ENCODE peak calls at places on chromosomes 4 and X, in ten cellular contexts. R is activated CD4-positive, alpha-beta memory T cell treated with anti-CD3 and anti-CD28 coated beads for 36 hours; V is bronchial epithelial cell; X is substantia nigra; O is KBM-7; L is islet precursor cell; E is SK-N-SH; J is NCI-H345; S is GM13976; B is NCI-H1092 treated with DMSO at 0.1 percent for 48 hours. D is an unnamed sample.
A peak's percentile ranks its signal among the peaks of the same experiment; 100 is the strongest.

GRCh38 chrX:42708222-42708621 is 69.7 kb downstream of the PPP1R2C start:
- DNase-seq in R (no peak), V (no peak), X (no peak), O (no peak), L (no peak), E (no peak), J (no peak), S (no peak), B (no peak), D (no peak)

GRCh38 chr4:169438057-169438480 is 167.3 kb upstream of the SH3RF1 start:
- DNase-seq in R (no peak), V (no peak), X (no peak), O (no peak), L (no peak), E (no peak), J (no peak), S (peak; percentile 39), B (no peak), D (peak; percentile 11)

GRCh38 chr4:4308800-4309441 is 18.9 kb downstream of the ZBTB49 start:
- DNase-seq in R (no peak), V (peak; percentile 29), X (no peak), O (no peak), L (peak; percentile 40), E (no peak), J (no peak), S (no peak), B (no peak), D (peak; percentile 78)

GRCh38 chr4:141099326-141099725 is 33.9 kb downstream of the RNF150 start:
- DNase-seq in R (no peak), V (no peak), X (no peak), O (no peak), L (no peak), E (no peak), J (no peak), S (no peak), B (no peak), D (peak; percentile 36)

GRCh38 chr4:48962636-48963035 is 23.4 kb upstream of the CWH43 start:
- DNase-seq in R (no peak), V (no peak), X (no peak), O (no peak), L (no peak), E (no peak), J (no peak), S (no peak), B (no peak), D (no peak)

GRCh38 chr4:42150653-42151567 is 1.5 kb downstream of the BEND4 start:
- DNase-seq in R (no peak), V (no peak), X (no peak), O (peak; percentile 70), L (no peak), E (peak; percentile 66), J (no peak), S (peak; percentile 71), B (peak; percentile 20), D (no peak)

GRCh38 chr4:136329042-136329662 is 1203.1 kb downstream of the PCDH18 start:
- DNase-seq in R (no peak), V (no peak), X (no peak), O (no peak), L (peak; percentile 34), E (no peak), J (no peak), S (no peak), B (no peak), D (no peak)

GRCh38 chr4:142976482-142976881 is 130.4 kb upstream of the INPP4B start:
- DNase-seq in R (no peak), V (no peak), X (no peak), O (no peak), L (no peak), E (no peak), J (no peak), S (no peak), B (no peak), D (no peak)

GRCh38 chr4:26127001-26127400 is 193.8 kb upstream of the RBPJ start:
- DNase-seq in R (no peak), V (no peak), X (no peak), O (no peak), L (no peak), E (no peak), J (no peak), S (no peak), B (no peak), D (no peak)

GRCh38 chr4:40747436-40747835 is 2.3 kb upstream of the NSUN7 start:
- DNase-seq in R (no peak), V (no peak), X (no peak), O (no peak), L (no peak), E (no peak), J (no peak), S (no peak), B (peak; percentile 52), D (no peak)

GRCh38 chrX:119606508-119607389 is 525 bp upstream of the NKRF start:
- DNase-seq in R (no peak), V (peak; percentile 83), X (no peak), O (no peak), L (no peak), E (no peak), J (no peak), S (no peak), B (peak; percentile 60), D (no peak)

GRCh38 chr4:61605971-61606370 is 405.8 kb downstream of the ADGRL3 start:
- DNase-seq in R (no peak), V (no peak), X (no peak), O (no peak), L (no peak), E (no peak), J (no peak), S (no peak), B (no peak), D (no peak)

GRCh38 chr4:161696957-161697356 is 466.8 kb downstream of the FSTL5 start:
- DNase-seq in R (no peak), V (peak; percentile 15), X (no peak), O (no peak), L (peak; percentile 88), E (no peak), J (no peak), S (no peak), B (no peak), D (peak; percentile 10)

GRCh38 chrX:56802921-56803848 is 74.1 kb downstream of the NBDY start:
- DNase-seq in R (peak; percentile 69), V (peak; percentile 35), X (peak; percentile 76), O (no peak), L (peak; percentile 76), E (peak; percentile 47), J (peak; percentile 69), S (peak; percentile 36), B (peak; percentile 74), D (peak; percentile 76)

GRCh38 chrX:30513284-30513683 is 64.3 kb downstream of the TASL start:
- DNase-seq in R (no peak), V (no peak), X (no peak), O (peak; percentile 19), L (no peak), E (peak; percentile 5), J (no peak), S (no peak), B (peak; percentile 3), D (peak; percentile 20)

GRCh38 chr4:76590847-76591281 is 155.8 kb downstream of the SHROOM3 start:
- DNase-seq in R (no peak), V (no peak), X (no peak), O (no peak), L (no peak), E (no peak), J (no peak), S (no peak), B (no peak), D (peak; percentile 85)

GRCh38 chr4:139552506-139552905 is 3.5 kb downstream of the SETD7 start:
- DNase-seq in R (no peak), V (no peak), X (no peak), O (no peak), L (no peak), E (no peak), J (no peak), S (no peak), B (no peak), D (peak; percentile 53)

GRCh38 chrX:140299411-140299810 is 205.5 kb downstream of the SOX3 start:
- DNase-seq in R (no peak), V (no peak), X (no peak), O (no peak), L (no peak), E (no peak), J (no peak), S (no peak), B (no peak), D (no peak)

GRCh38 chr4:156495109-156495508 is 476.5 kb downstream of the PDGFC start:
- DNase-seq in R (no peak), V (no peak), X (no peak), O (no peak), L (no peak), E (no peak), J (no peak), S (no peak), B (no peak), D (no peak)

GRCh38 chrX:102517331-102517730 is 792 bp upstream of the TMSB15A start:
- DNase-seq in R (no peak), V (peak; percentile 13), X (no peak), O (peak; percentile 81), L (no peak), E (peak; percentile 24), J (peak; percentile 47), S (no peak), B (peak; percentile 50), D (peak; percentile 1)

GRCh38 chr4:56448301-56448700 is 12.2 kb downstream of the PAICS start:
- DNase-seq in R (no peak), V (no peak), X (no peak), O (no peak), L (no peak), E (no peak), J (no peak), S (no peak), B (no peak), D (no peak)

GRCh38 chr4:77052352-77052751 is 23.4 kb downstream of the CCNI start:
- DNase-seq in R (peak; percentile 69), V (peak; percentile 59), X (no peak), O (peak; percentile 74), L (peak; percentile 66), E (no peak), J (peak; percentile 26), S (no peak), B (no peak), D (peak; percentile 44)

GRCh38 chr4:141771889-141772830 is 135.8 kb downstream of the IL15 start:
- DNase-seq in R (peak; percentile 11), V (no peak), X (no peak), O (no peak), L (no peak), E (no peak), J (no peak), S (no peak), B (no peak), D (no peak)

GRCh38 chr4:161393614-161394013 is 770.2 kb downstream of the FSTL5 start:
- DNase-seq in R (no peak), V (no peak), X (no peak), O (no peak), L (no peak), E (no peak), J (no peak), S (no peak), B (no peak), D (no peak)

GRCh38 chr4:118816538-118817177 is 19.3 kb downstream of the SEC24D start:
- DNase-seq in R (no peak), V (peak; percentile 11), X (no peak), O (no peak), L (no peak), E (no peak), J (no peak), S (no peak), B (no peak), D (no peak)